ENCODE peak calls at places on chromosome 2, in ten cellular contexts. E, Y, M, S, U, K, D, O, J and A are unnamed samples.

GRCh38 chr2:195600796-195601195 is 56.2 kb upstream of the SLC39A10 start:
- DNase-seq in K (no peak), J (no peak), O (no peak), M (no peak), S (no peak), Y (no peak), U (no peak), D (no peak), E (no peak), A (no peak)

GRCh38 chr2:99970292-99970868 is 172.0 kb downstream of the AFF3 start:
- DNase-seq in O (no peak), U (no peak), D (peak), M (no peak), Y (no peak), S (no peak), J (no peak), E (peak), K (no peak), A (no peak)

GRCh38 chr2:652881-653480 is 24.2 kb downstream of the TMEM18 start:
- DNase-seq in E (no peak), D (no peak), K (no peak), S (peak), M (no peak), U (no peak), O (no peak), Y (no peak), J (no peak), A (no peak)

GRCh38 chr2:119943058-119943457 is 69.8 kb upstream of the EPB41L5 start:
- DNase-seq in M (no peak), U (no peak), K (no peak), J (no peak), O (peak), D (no peak), E (no peak), S (no peak), Y (peak), A (no peak)

GRCh38 chr2:26892916-26893524 is 45.1 kb downstream of the DPYSL5 start:
- DNase-seq in O (no peak), K (no peak), Y (no peak), E (no peak), M (no peak), J (no peak), U (no peak), D (no peak), S (no peak), A (no peak)

GRCh38 chr2:193428336-193428818 is 1233.6 kb upstream of the TMEFF2 start:
- DNase-seq in M (no peak), E (no peak), U (peak), K (no peak), O (no peak), J (no peak), Y (no peak), S (no peak), D (no peak), A (no peak)

GRCh38 chr2:177036754-177037153 is 175.8 kb upstream of the HNRNPA3 start:
- DNase-seq in Y (no peak), D (no peak), U (no peak), O (no peak), S (no peak), E (no peak), J (no peak), M (no peak), K (no peak), A (no peak)

GRCh38 chr2:181305151-181306123 is 151.7 kb upstream of the ITGA4 start:
- DNase-seq in E (peak), U (no peak), S (no peak), Y (peak), K (peak), J (peak), D (peak), M (no peak), O (no peak), A (no peak)

GRCh38 chr2:113136828-113137775 is 9.7 kb downstream of the IL1RN start:
- DNase-seq in O (peak), M (peak), K (no peak), J (peak), U (peak), D (peak), Y (peak), S (peak), E (no peak), A (peak)

GRCh38 chr2:185567196-185567595 is 171.4 kb upstream of the FSIP2 start:
- DNase-seq in U (no peak), Y (no peak), E (no peak), J (no peak), O (no peak), S (no peak), M (no peak), D (no peak), K (no peak), A (no peak)

GRCh38 chr2:42053791-42054656 is 6.2 kb downstream of the PKDCC start:
- DNase-seq in U (no peak), O (no peak), K (peak), E (no peak), S (peak), J (no peak), D (no peak), M (no peak), Y (peak), A (no peak)

DNA sequence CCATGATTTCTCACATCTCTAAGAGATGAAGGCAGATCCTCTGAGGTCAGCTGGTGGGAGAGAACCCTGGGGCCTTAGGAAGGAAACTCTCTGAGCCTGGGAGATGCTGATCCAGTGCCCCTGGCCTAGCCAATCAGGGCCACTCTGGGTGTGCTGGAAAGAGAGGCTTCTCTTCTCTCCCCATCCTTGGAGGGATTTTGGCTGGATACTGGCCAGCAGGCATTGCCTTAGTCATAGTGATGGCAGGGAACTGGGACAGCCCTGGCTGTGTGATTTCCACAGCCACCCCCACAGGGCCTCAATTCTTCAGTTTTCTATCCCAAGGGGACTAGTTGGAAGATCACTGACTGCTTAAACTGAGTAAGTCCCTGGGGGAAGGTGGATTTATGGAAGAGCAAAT is 26.6 kb upstream of the PLB1 start:
- DNase-seq in K (no peak), J (no peak), S (no peak), Y (peak), M (no peak), D (peak), U (no peak), E (no peak), O (peak), A (no peak)
- H3K4me3 ChIP-seq in K (no peak), J (no peak), S (no peak), Y (no peak), M (no peak), D (no peak), U (no peak), E (no peak), O (no peak), A (no peak)

GRCh38 chr2:229930656-229931055 is 8.4 kb downstream of the FBXO36 start:
- DNase-seq in U (no peak), E (no peak), S (no peak), O (no peak), M (no peak), Y (no peak), K (no peak), J (no peak), D (no peak), A (no peak)
- TF ChIP-seq CTCF in U (no peak), E (no peak), S (no peak), O (no peak), M (no peak), Y (no peak), K (no peak), J (no peak), D (no peak), A (no peak)

DNA sequence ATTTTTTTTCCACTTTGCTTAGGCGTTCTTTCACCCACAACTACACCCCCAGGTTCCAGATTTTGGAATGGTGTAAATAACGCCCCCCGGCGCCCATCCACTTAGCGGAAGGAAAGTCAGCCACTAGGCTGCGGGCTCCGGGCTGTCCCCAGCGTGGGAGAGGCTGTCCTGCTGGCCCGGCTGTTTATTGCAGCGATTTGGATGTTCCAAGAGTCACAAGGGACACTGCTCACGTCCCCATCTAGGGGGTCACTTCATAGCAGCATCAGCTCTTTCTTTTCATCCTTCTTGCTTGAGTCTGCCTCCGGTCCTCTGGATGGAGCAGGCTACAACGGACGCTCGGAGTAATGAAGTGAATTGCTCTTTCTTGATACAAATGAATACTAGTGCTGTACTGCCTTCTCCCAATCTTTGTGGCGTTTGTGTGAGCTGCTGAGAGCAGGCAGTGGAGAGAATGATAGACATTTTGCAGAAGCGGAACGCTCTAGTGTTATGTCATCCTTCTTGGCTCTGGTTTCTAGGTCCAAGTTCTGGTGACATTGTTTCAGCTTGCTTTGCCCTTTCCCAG is 50.7 kb upstream of the PAIP2B start:
- DNase-seq in K (peak), S (no peak), D (peak), U (peak), M (no peak), J (peak), Y (no peak), O (peak), E (peak), A (no peak)
- H3K4me3 ChIP-seq in K (peak), S (peak), D (peak), U (peak), M (peak), J (peak), Y (no peak), O (peak), E (peak), A (peak)

DNA sequence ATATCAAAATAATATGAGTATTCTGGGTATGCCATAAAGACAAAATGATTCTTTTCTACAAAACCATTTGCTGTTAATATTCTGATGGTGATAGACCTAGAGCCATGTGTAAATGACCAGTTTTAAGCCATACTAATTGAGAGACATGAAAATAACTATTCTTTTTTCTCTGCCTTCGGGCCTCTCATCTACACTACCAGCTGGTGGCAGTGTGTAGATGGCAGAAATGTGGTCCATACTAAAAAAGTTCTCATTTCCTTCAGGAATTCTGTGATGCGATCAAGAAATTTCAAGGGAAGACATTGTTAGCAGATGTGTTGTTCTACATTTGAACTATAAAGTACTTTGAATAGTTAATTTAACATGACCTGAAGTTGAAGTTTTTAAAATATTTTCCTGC is 485.2 kb downstream of the TRIB2 start:
- DNase-seq in D (peak), O (no peak), E (no peak), S (no peak), M (no peak), Y (no peak), U (no peak), J (no peak), K (no peak), A (no peak)
- TF ChIP-seq CTCF in D (peak), O (no peak), E (no peak), S (no peak), M (no peak), Y (no peak), U (no peak), J (peak), K (no peak), A (peak)

DNA sequence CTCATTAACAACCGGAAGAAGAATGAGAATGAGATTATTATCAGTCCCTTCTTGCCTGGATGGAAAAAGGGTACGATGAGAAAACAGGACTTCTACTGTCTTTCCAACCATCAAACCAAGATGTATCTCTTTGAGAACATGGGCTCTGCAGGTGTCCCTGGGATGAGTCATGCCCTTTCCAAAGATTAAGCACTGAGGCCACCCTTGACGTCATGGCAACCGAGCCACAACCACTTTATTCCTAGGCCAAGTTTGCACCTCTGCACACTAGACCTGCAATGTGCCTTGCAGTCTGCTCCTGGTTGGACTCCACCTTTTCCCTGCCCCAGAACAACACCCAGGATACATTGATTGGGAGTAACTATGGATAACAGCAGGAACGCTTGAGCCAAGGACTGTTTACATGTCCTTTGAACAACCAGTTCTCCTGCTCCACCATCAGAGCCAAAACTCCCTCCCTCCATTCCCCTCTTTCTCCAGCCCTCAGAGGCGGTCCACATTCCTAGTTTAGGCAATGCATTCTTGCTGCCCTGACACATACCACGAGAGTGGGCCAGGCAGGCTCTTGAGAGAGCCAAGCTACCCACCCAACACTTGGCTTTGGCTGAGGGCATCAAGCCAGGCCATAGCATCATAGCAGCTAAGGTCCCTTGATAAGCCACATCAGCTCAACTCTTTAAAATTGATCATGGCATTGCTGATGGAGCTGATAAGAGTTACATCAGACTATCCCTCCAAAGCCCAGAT is 310.7 kb downstream of the TNS1 start:
- DNase-seq in U (no peak), M (no peak), J (no peak), D (peak), O (no peak), Y (peak), K (peak), S (peak), E (no peak), A (no peak)
- H3K4me3 ChIP-seq in U (no peak), M (no peak), J (no peak), D (no peak), O (no peak), Y (no peak), K (no peak), S (no peak), E (no peak), A (no peak)

GRCh38 chr2:85772019-85772745 is 18.4 kb downstream of the ATOH8 start:
- DNase-seq in M (peak), K (peak), Y (peak), S (peak), U (peak), D (peak), O (peak), J (no peak), E (no peak), A (peak)
- TF ChIP-seq CTCF in M (no peak), K (no peak), Y (peak), S (no peak), U (peak), D (peak), O (peak), J (no peak), E (no peak), A (peak)

DNA sequence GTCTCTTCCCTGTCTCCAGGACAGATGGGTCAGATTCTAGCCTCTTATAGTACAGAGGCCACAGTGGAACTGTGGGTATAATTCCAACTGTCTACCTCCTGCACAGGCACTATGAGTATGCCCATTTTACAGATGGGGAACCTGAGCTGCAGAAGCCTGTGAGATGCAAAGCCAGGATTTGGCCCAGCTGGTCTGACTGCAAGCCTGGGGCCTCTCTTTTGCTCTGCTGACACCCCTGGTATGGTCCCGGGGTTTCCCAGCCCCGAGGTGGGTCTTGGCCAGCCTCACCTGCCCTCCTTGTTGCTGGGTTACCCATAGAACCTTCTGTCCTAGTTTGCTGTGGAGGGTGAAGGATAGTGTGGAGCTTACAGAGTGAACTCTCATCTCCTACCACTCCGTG is 9.8 kb downstream of the HS6ST1 start:
- DNase-seq in O (no peak), S (no peak), K (no peak), E (no peak), Y (no peak), J (no peak), M (no peak), D (no peak), U (no peak), A (no peak)
- H3K4me3 ChIP-seq in O (no peak), S (no peak), K (no peak), E (no peak), Y (no peak), J (no peak), M (no peak), D (no peak), U (no peak), A (no peak)